ENCODE peak calls at places on chromosome 15, in six cellular contexts. F, H, S, B, K and U are unnamed samples.

GRCh38 chr15:100783760-100784492 is 95.7 kb upstream of the ALDH1A3 start:
- DNase-seq in B (no peak), S (no peak), F (no peak), K (no peak), H (no peak), U (no peak)

GRCh38 chr15:58546066-58546591 is 114.3 kb downstream of the LIPC start:
- DNase-seq in H (no peak), S (no peak), K (no peak), F (no peak), B (no peak), U (no peak)

GRCh38 chr15:58246041-58246440 is 107.9 kb downstream of the AQP9 start:
- DNase-seq in B (no peak), F (no peak), H (no peak), K (no peak), S (no peak), U (no peak)

GRCh38 chr15:33068007-33068441 is 126.5 kb downstream of the FMN1 start:
- DNase-seq in K (no peak), S (peak; percentile 31), H (no peak), F (no peak), B (no peak), U (no peak)

GRCh38 chr15:38069001-38069400 is 134.6 kb downstream of the TMCO5A start:
- DNase-seq in B (no peak), S (peak; percentile 87), H (no peak), F (peak; percentile 21), K (no peak), U (peak; percentile 90)

GRCh38 chr15:76196949-76197315 is 114.3 kb downstream of the ETFA start:
- DNase-seq in F (no peak), B (no peak), K (no peak), H (no peak), S (no peak), U (no peak)

GRCh38 chr15:70008697-70009285 is 88.9 kb downstream of the TLE3 start:
- DNase-seq in K (no peak), B (no peak), H (no peak), F (no peak), S (no peak), U (no peak)

GRCh38 chr15:72706266-72706665 is 20.3 kb downstream of the BBS4 start:
- DNase-seq in S (no peak), F (no peak), B (no peak), K (no peak), H (no peak), U (no peak)

GRCh38 chr15:64148168-64148567 is 3.4 kb upstream of the SNX22 start:
- DNase-seq in K (no peak), S (no peak), F (no peak), B (no peak), H (no peak), U (no peak)

GRCh38 chr15:56733131-56734012 is at the start of gene ZNF280D:
- DNase-seq in S (peak; percentile 95), F (peak; percentile 85), B (peak; percentile 52), H (peak; percentile 76), K (peak; percentile 67), U (peak; percentile 94)

GRCh38 chr15:39586387-39587171 is 5.7 kb downstream of the THBS1 start:
- DNase-seq in K (no peak), B (no peak), F (no peak), S (peak; percentile 85), H (no peak), U (peak; percentile 74)

GRCh38 chr15:65245096-65245849 is 34.0 kb upstream of the CILP start:
- DNase-seq in S (peak; percentile 61), F (no peak), K (no peak), B (no peak), H (no peak), U (no peak)

GRCh38 chr15:45646220-45646619 is 11.4 kb downstream of the SQOR start:
- DNase-seq in F (no peak), H (no peak), B (no peak), K (no peak), S (peak; percentile 40), U (no peak)

GRCh38 chr15:69631005-69631404 is 178.4 kb downstream of the RPLP1 start:
- DNase-seq in H (no peak), F (no peak), B (no peak), S (no peak), K (no peak), U (no peak)

GRCh38 chr15:25545017-25545416 is 106.2 kb upstream of the UBE3A start:
- DNase-seq in B (no peak), H (no peak), S (no peak), K (no peak), F (no peak), U (no peak)

GRCh38 chr15:46857103-46857502 is 860.2 kb upstream of the SEMA6D start:
- DNase-seq in H (no peak), S (no peak), K (no peak), F (no peak), B (no peak), U (no peak)

GRCh38 chr15:43763819-43764446 is 12.8 kb downstream of the ELL3 start:
- DNase-seq in H (no peak), S (peak; percentile 21), B (no peak), K (no peak), F (no peak), U (no peak)

GRCh38 chr15:78323693-78324092 is 16.5 kb upstream of the CRABP1 start:
- DNase-seq in B (no peak), F (no peak), H (no peak), S (no peak), K (no peak), U (no peak)

GRCh38 chr15:76150508-76150907 is 90.7 kb downstream of the TMEM266 start:
- DNase-seq in K (no peak), S (no peak), F (no peak), H (no peak), B (no peak), U (no peak)

GRCh38 chr15:48681274-48681840 is 35.8 kb upstream of the FBN1 start:
- DNase-seq in S (peak; percentile 62), B (no peak), H (no peak), F (no peak), K (no peak), U (no peak)

GRCh38 chr15:68815598-68815997 is 5.1 kb downstream of the ANP32A start:
- DNase-seq in B (no peak), H (no peak), K (no peak), F (no peak), S (peak; percentile 23), U (no peak)

GRCh38 chr15:79121571-79121970 is 31.0 kb upstream of the RASGRF1 start:
- DNase-seq in B (no peak), H (no peak), F (no peak), K (no peak), S (no peak), U (no peak)

GRCh38 chr15:90826886-90827435 is 41.4 kb upstream of the FURIN start:
- DNase-seq in S (no peak), F (no peak), K (no peak), H (no peak), B (no peak), U (no peak)

GRCh38 chr15:73594109-73594508 is 39.1 kb downstream of the NPTN start:
- DNase-seq in K (no peak), F (no peak), H (no peak), B (no peak), S (no peak), U (no peak)

GRCh38 chr15:53197426-53197839 is 407.3 kb upstream of the ONECUT1 start:
- DNase-seq in F (peak; percentile 46), H (no peak), B (peak; percentile 26), K (peak; percentile 52), S (peak; percentile 32), U (peak; percentile 53)

GRCh38 chr15:23854535-23855252 is 167.6 kb upstream of the NDN start:
- DNase-seq in S (no peak), K (no peak), F (no peak), B (no peak), H (no peak), U (no peak)

GRCh38 chr15:39582977-39583585 is 2.2 kb downstream of the THBS1 start:
- DNase-seq in K (no peak), S (no peak), H (no peak), B (no peak), F (no peak), U (peak; percentile 27)

GRCh38 chr15:32856753-32857152 is 138.9 kb downstream of the GREM1 start:
- DNase-seq in K (no peak), H (no peak), F (no peak), B (no peak), S (peak; percentile 83), U (no peak)

GRCh38 chr15:65211157-65211982 is at the start of gene CILP:
- DNase-seq in F (no peak), H (no peak), S (peak; percentile 84), B (no peak), K (no peak), U (no peak)